ENCODE peak calls at places on chromosomes 7 and 10, in four cellular contexts. H is HepG2, C is GM12878, X is K562. L is an unnamed sample.

GRCh38 chr7:149330914-149331567 is 69.0 kb downstream of the ZNF783 start:
- DNase-seq in C (no peak), H (peak; percentile 18), X (no peak), L (no peak)

GRCh38 chr7:135147899-135148721 is at the start of gene TMEM140:
- DNase-seq in C (peak; percentile 90), H (peak; percentile 94), X (no peak), L (no peak)

GRCh38 chr10:114795039-114795438 is 26.5 kb upstream of the FHIP2A start:
- DNase-seq in C (no peak), H (no peak), X (no peak), L (no peak)

GRCh38 chr7:53094827-53095226 is 59.4 kb downstream of the POM121L12 start:
- DNase-seq in C (no peak), H (no peak), X (no peak), L (no peak)

GRCh38 chr10:79331709-79332108 is 15.6 kb upstream of the PPIF start:
- DNase-seq in H (no peak), C (peak; percentile 81), X (no peak), L (no peak)

GRCh38 chr10:128036746-128037542 is 89.3 kb downstream of the MKI67 start:
- DNase-seq in H (no peak), X (no peak), C (no peak), L (no peak)

GRCh38 chr10:5888352-5888751 is 1.3 kb downstream of the ANKRD16 start:
- DNase-seq in H (peak; percentile 60), C (no peak), X (no peak), L (no peak)

GRCh38 chr10:30935078-30935477 is 96.6 kb downstream of the ZNF438 start:
- DNase-seq in C (no peak), X (no peak), H (no peak), L (no peak)

DNA sequence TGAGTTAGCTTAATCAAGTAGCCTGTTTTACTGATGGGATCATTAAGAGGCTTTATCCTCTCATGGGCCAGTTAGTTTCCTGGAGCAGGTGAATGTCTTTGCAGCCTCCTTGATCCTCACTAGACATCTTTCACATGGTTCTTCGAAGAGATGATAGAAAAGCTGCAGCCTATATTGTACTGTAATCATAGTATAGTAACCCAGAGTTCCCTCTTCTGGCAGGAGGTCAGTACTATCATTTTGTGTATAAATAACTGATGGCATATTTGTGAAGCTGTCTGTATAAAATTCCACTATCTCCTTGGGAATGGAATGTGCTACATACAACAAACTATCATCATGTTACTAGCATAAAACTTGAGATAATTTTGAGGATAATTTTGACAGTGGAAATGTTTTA is 123.8 kb upstream of the PRPS1L1 start:
- DNase-seq in C (no peak), X (no peak), H (no peak), L (no peak)
- TF ChIP-seq ESRRA in C (no peak), X (no peak), H (no peak), L (no peak)

DNA sequence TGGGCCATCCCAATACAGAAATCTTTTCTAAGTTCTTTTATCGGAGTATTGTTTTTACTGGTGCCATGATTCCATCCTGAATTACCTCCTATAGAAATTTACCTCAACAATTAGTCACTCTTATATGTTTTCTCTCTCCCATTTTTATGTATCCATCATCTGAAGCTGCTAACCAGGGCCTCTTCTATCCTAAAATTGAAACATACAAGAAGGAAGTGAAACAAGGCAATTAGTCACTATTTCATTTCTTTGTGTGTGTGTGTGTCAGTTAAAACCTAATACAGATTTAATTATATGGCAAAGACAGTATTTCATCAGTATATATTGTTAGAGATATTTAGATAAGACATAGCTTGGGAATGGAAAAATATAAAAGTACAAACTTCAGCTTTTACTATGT is 148.4 kb upstream of the AHR start:
- DNase-seq in C (no peak), H (no peak), X (no peak), L (no peak)
- TF ChIP-seq ETV6 in C (no peak), H (no peak), X (no peak), L (no peak)

DNA sequence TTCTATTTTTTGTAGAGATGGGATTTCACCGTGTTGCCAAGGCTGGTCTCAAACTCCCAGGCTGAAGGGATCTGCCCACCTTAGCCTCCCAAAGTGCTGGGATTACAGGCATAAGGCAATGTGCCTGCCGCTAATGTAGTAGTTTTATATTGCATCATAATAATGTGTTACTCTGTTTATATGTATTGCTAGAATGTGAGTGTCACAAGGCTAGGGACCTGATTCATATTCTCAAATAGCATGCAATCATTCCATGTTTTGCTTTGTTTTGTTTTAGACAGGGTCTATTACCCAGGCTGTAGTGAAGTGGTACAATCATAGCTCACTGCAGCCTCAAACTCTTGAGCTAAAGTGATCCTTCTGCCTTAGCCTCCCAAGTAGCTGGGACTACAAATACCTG is 13.5 kb downstream of the CCL26 start:
- DNase-seq in X (no peak), H (no peak), C (no peak), L (no peak)
- TF ChIP-seq ESRRA in X (no peak), H (no peak), C (no peak), L (no peak)

DNA sequence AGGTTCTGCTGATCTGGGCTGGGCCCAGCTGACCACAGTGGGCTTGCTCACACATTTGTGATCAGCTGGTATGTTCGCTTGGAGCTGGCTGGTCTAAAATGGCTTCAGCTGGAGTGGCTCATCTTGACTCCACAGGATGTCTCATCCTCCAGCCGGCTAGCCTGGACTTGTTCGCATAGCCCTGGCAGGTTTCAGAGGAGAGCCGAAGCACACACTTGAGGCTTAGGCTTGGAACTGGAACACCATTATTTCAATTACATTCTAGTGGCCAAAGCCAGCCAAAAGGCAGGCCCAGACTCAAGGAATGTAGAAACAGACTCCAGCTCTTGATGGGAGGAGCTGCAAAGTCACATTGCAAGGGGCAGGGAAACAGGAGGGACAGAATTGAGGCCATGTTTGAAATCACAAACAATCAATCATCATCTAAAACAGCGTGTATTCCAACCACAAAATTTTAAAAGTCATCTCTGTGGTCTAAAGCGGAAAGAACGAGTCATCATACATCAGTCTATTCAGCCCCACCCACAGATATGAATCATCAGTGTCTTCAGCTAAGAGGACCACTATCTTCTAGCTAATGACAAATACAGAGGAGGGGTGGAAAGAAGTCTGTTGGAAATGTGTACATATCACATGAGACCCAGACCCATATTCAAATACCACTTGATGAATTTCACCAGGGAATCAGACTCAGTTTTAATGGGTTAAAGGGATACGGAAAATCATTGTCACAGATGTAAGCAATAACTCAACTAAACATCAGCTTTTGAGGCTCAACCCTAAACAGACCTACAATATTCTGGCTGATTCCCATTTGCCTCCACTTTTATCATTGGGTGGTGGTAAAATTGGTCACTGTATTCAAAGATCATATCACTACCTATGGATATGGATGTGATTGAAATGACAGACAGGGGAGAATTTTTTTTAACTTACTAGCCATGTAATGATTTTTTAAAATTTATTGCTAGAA is 139.0 kb upstream of the MKLN1 start:
- DNase-seq in H (peak; percentile 28), C (peak; percentile 61), X (peak; percentile 58), L (no peak)
- TF ChIP-seq ETV6 in H (no peak), C (no peak), X (no peak), L (no peak)

GRCh38 chr10:11601670-11602069 is 9.8 kb downstream of the USP6NL start:
- DNase-seq in C (no peak), H (no peak), X (no peak), L (no peak)
- TF ChIP-seq ESRRA in C (no peak), H (no peak), X (peak; percentile 57), L (no peak)

GRCh38 chr7:117347962-117348672 is 25.3 kb upstream of the WNT2 start:
- DNase-seq in H (no peak), X (no peak), C (peak; percentile 84), L (no peak)

GRCh38 chr7:117349545-117349944 is 26.7 kb upstream of the WNT2 start:
- DNase-seq in C (no peak), H (no peak), X (no peak), L (no peak)

GRCh38 chr7:117347480-117347879 is 24.6 kb upstream of the WNT2 start:
- DNase-seq in H (no peak), C (no peak), X (no peak), L (no peak)

DNA sequence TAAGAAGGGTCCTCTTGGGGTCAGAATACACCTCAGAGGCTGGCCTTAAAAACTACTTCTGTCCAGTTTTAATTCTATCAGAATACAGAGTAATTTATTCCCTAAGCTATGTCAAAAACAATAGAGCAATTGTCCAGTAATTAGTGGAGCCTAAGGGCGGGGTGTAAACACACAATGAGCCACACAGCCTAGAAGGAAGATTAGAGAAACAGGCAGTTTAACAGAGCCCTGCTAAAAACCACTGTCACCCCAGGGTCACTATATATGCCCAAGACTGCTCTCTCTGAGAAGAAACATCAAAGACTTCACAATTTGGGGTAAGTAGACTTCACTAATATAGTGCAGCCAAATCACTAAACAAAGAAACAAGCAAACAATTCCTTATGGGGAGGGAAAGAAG is 27.2 kb upstream of the WNT2 start:
- DNase-seq in X (no peak), H (no peak), C (no peak), L (no peak)
- TF ChIP-seq ETV6 in X (no peak), H (no peak), C (no peak), L (no peak)

GRCh38 chr7:29421010-29421956 is 142.4 kb upstream of the PRR15 start:
- DNase-seq in H (no peak), C (no peak), X (no peak), L (no peak)

GRCh38 chr7:29422829-29423228 is 140.8 kb upstream of the PRR15 start:
- DNase-seq in X (no peak), H (no peak), C (no peak), L (no peak)

GRCh38 chr7:29426587-29426986 is 137.0 kb upstream of the PRR15 start:
- DNase-seq in C (no peak), X (no peak), H (no peak), L (no peak)

GRCh38 chr7:29424295-29424983 is 139.2 kb upstream of the PRR15 start:
- DNase-seq in X (no peak), H (no peak), C (no peak), L (no peak)

DNA sequence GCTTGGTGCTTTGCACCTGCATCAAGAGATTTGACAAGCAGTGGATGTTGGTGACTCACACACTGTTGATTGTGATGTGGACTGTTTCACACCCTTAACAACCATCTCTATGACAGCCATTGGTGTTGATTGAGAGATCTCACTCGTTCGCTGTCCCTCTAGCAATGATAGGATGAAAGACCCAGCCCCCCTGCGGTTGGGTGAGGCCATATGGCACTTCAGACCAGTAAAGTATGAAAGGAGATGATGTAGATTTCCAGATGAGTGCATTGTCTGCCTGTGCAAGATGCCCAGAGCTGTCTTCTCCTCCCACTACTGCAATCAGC is 138.7 kb upstream of the PRR15 start:
- DNase-seq in C (no peak), H (no peak), X (no peak), L (no peak)
- TF ChIP-seq ESRRA in C (no peak), H (no peak), X (no peak), L (no peak)

L was measured in WTC11.